ENCODE peak calls at places on chromosome 17, in ten cellular contexts. One of them, this sample, is unnamed.

GRCh38 chr17:63275318-63275967 is 170.7 kb downstream of the CYB561 start:
- DNase-seq in activated gamma-delta T cell treated with anti-CD3 and anti-CD28 coated beads, Interleukin-2, amount 50 U/mL, for 16 hours: no peak
- DNase-seq in DMS153: no peak
- DNase-seq in NCI-H69: no peak
- DNase-seq in dermis blood vessel endothelial cell: peak
- DNase-seq in GM13977: no peak
- DNase-seq in T-helper 1 cell: no peak
- DNase-seq in kidney epithelial cell: peak
- DNase-seq in mesenteric fat pad: no peak
- DNase-seq in B cell: no peak
- DNase-seq in this sample: peak

GRCh38 chr17:59620518-59621259 is 994 bp downstream of the CLTC start:
- DNase-seq in activated gamma-delta T cell treated with anti-CD3 and anti-CD28 coated beads, Interleukin-2, amount 50 U/mL, for 16 hours: peak
- DNase-seq in B cell: peak
- DNase-seq in T-helper 1 cell: peak
- DNase-seq in mesenteric fat pad: no peak
- DNase-seq in dermis blood vessel endothelial cell: peak
- DNase-seq in GM13977: peak
- DNase-seq in DMS153: peak
- DNase-seq in NCI-H69: peak
- DNase-seq in kidney epithelial cell: no peak
- DNase-seq in this sample: no peak

GRCh38 chr17:40103742-40104095 is 3.3 kb upstream of the NR1D1 start:
- DNase-seq in B cell: no peak
- DNase-seq in kidney epithelial cell: no peak
- DNase-seq in dermis blood vessel endothelial cell: no peak
- DNase-seq in activated gamma-delta T cell treated with anti-CD3 and anti-CD28 coated beads, Interleukin-2, amount 50 U/mL, for 16 hours: no peak
- DNase-seq in mesenteric fat pad: no peak
- DNase-seq in NCI-H69: no peak
- DNase-seq in T-helper 1 cell: no peak
- DNase-seq in DMS153: no peak
- DNase-seq in GM13977: no peak
- DNase-seq in this sample: no peak

GRCh38 chr17:8563981-8564602 is 66.4 kb downstream of the MYH10 start:
- DNase-seq in B cell: no peak
- DNase-seq in mesenteric fat pad: no peak
- DNase-seq in DMS153: no peak
- DNase-seq in activated gamma-delta T cell treated with anti-CD3 and anti-CD28 coated beads, Interleukin-2, amount 50 U/mL, for 16 hours: no peak
- DNase-seq in dermis blood vessel endothelial cell: no peak
- DNase-seq in GM13977: no peak
- DNase-seq in kidney epithelial cell: no peak
- DNase-seq in NCI-H69: no peak
- DNase-seq in T-helper 1 cell: no peak
- DNase-seq in this sample: no peak

GRCh38 chr17:76191891-76192290 is 48.4 kb downstream of the RNF157 start:
- DNase-seq in T-helper 1 cell: peak
- DNase-seq in DMS153: no peak
- DNase-seq in dermis blood vessel endothelial cell: no peak
- DNase-seq in mesenteric fat pad: no peak
- DNase-seq in GM13977: peak
- DNase-seq in kidney epithelial cell: no peak
- DNase-seq in B cell: peak
- DNase-seq in activated gamma-delta T cell treated with anti-CD3 and anti-CD28 coated beads, Interleukin-2, amount 50 U/mL, for 16 hours: peak
- DNase-seq in NCI-H69: no peak
- DNase-seq in this sample: no peak

GRCh38 chr17:17018021-17018441 is 24.2 kb upstream of the MPRIP start:
- DNase-seq in dermis blood vessel endothelial cell: no peak
- DNase-seq in GM13977: no peak
- DNase-seq in activated gamma-delta T cell treated with anti-CD3 and anti-CD28 coated beads, Interleukin-2, amount 50 U/mL, for 16 hours: no peak
- DNase-seq in NCI-H69: no peak
- DNase-seq in mesenteric fat pad: no peak
- DNase-seq in B cell: no peak
- DNase-seq in kidney epithelial cell: no peak
- DNase-seq in DMS153: no peak
- DNase-seq in T-helper 1 cell: no peak
- DNase-seq in this sample: no peak

GRCh38 chr17:33469911-33470310 is 176.8 kb upstream of the ASIC2 start:
- DNase-seq in mesenteric fat pad: no peak
- DNase-seq in activated gamma-delta T cell treated with anti-CD3 and anti-CD28 coated beads, Interleukin-2, amount 50 U/mL, for 16 hours: no peak
- DNase-seq in GM13977: no peak
- DNase-seq in B cell: no peak
- DNase-seq in NCI-H69: no peak
- DNase-seq in dermis blood vessel endothelial cell: peak
- DNase-seq in DMS153: no peak
- DNase-seq in kidney epithelial cell: peak
- DNase-seq in T-helper 1 cell: no peak
- DNase-seq in this sample: peak

GRCh38 chr17:2262146-2262587 is 41.4 kb downstream of the SMG6 start:
- DNase-seq in B cell: no peak
- DNase-seq in dermis blood vessel endothelial cell: no peak
- DNase-seq in T-helper 1 cell: no peak
- DNase-seq in DMS153: no peak
- DNase-seq in GM13977: no peak
- DNase-seq in activated gamma-delta T cell treated with anti-CD3 and anti-CD28 coated beads, Interleukin-2, amount 50 U/mL, for 16 hours: no peak
- DNase-seq in kidney epithelial cell: no peak
- DNase-seq in mesenteric fat pad: no peak
- DNase-seq in NCI-H69: no peak
- DNase-seq in this sample: peak

GRCh38 chr17:79341529-79341780 is 266.8 kb downstream of the ENGASE start:
- DNase-seq in dermis blood vessel endothelial cell: no peak
- DNase-seq in activated gamma-delta T cell treated with anti-CD3 and anti-CD28 coated beads, Interleukin-2, amount 50 U/mL, for 16 hours: no peak
- DNase-seq in GM13977: no peak
- DNase-seq in DMS153: no peak
- DNase-seq in T-helper 1 cell: no peak
- DNase-seq in B cell: no peak
- DNase-seq in NCI-H69: no peak
- DNase-seq in mesenteric fat pad: no peak
- DNase-seq in kidney epithelial cell: no peak
- DNase-seq in this sample: no peak

GRCh38 chr17:6661464-6661848 is 9.9 kb downstream of the C17orf100 start:
- DNase-seq in dermis blood vessel endothelial cell: no peak
- DNase-seq in GM13977: no peak
- DNase-seq in NCI-H69: no peak
- DNase-seq in T-helper 1 cell: no peak
- DNase-seq in activated gamma-delta T cell treated with anti-CD3 and anti-CD28 coated beads, Interleukin-2, amount 50 U/mL, for 16 hours: no peak
- DNase-seq in DMS153: no peak
- DNase-seq in mesenteric fat pad: peak
- DNase-seq in kidney epithelial cell: no peak
- DNase-seq in B cell: no peak
- DNase-seq in this sample: no peak

GRCh38 chr17:48241131-48241591 is 133.6 kb downstream of the SNX11 start:
- DNase-seq in dermis blood vessel endothelial cell: peak
- DNase-seq in T-helper 1 cell: no peak
- DNase-seq in activated gamma-delta T cell treated with anti-CD3 and anti-CD28 coated beads, Interleukin-2, amount 50 U/mL, for 16 hours: no peak
- DNase-seq in kidney epithelial cell: no peak
- DNase-seq in DMS153: no peak
- DNase-seq in GM13977: peak
- DNase-seq in mesenteric fat pad: no peak
- DNase-seq in NCI-H69: peak
- DNase-seq in B cell: no peak
- DNase-seq in this sample: peak

GRCh38 chr17:44794699-44795413 is 35.2 kb downstream of the GJC1 start:
- DNase-seq in T-helper 1 cell: no peak
- DNase-seq in mesenteric fat pad: peak
- DNase-seq in NCI-H69: peak
- DNase-seq in B cell: no peak
- DNase-seq in kidney epithelial cell: peak
- DNase-seq in DMS153: no peak
- DNase-seq in dermis blood vessel endothelial cell: peak
- DNase-seq in activated gamma-delta T cell treated with anti-CD3 and anti-CD28 coated beads, Interleukin-2, amount 50 U/mL, for 16 hours: no peak
- DNase-seq in GM13977: no peak
- DNase-seq in this sample: peak

GRCh38 chr17:57861737-57862409 is 12.0 kb upstream of the MRPS23 start:
- DNase-seq in kidney epithelial cell: no peak
- DNase-seq in T-helper 1 cell: no peak
- DNase-seq in GM13977: peak
- DNase-seq in dermis blood vessel endothelial cell: peak
- DNase-seq in B cell: no peak
- DNase-seq in activated gamma-delta T cell treated with anti-CD3 and anti-CD28 coated beads, Interleukin-2, amount 50 U/mL, for 16 hours: no peak
- DNase-seq in mesenteric fat pad: peak
- DNase-seq in DMS153: no peak
- DNase-seq in NCI-H69: peak
- DNase-seq in this sample: no peak

GRCh38 chr17:42402121-42402516 is 13.9 kb upstream of the STAT3 start:
- DNase-seq in mesenteric fat pad: no peak
- DNase-seq in GM13977: no peak
- DNase-seq in T-helper 1 cell: no peak
- DNase-seq in DMS153: no peak
- DNase-seq in NCI-H69: peak
- DNase-seq in activated gamma-delta T cell treated with anti-CD3 and anti-CD28 coated beads, Interleukin-2, amount 50 U/mL, for 16 hours: no peak
- DNase-seq in dermis blood vessel endothelial cell: no peak
- DNase-seq in B cell: no peak
- DNase-seq in kidney epithelial cell: no peak
- DNase-seq in this sample: no peak

GRCh38 chr17:2337152-2337810 is at the start of gene SGSM2:
- DNase-seq in DMS153: no peak
- DNase-seq in GM13977: peak
- DNase-seq in mesenteric fat pad: peak
- DNase-seq in T-helper 1 cell: peak
- DNase-seq in B cell: peak
- DNase-seq in dermis blood vessel endothelial cell: peak
- DNase-seq in activated gamma-delta T cell treated with anti-CD3 and anti-CD28 coated beads, Interleukin-2, amount 50 U/mL, for 16 hours: peak
- DNase-seq in NCI-H69: peak
- DNase-seq in kidney epithelial cell: no peak
- DNase-seq in this sample: no peak

GRCh38 chr17:3982541-3983017 is 18.3 kb upstream of the ATP2A3 start:
- DNase-seq in NCI-H69: no peak
- DNase-seq in mesenteric fat pad: no peak
- DNase-seq in activated gamma-delta T cell treated with anti-CD3 and anti-CD28 coated beads, Interleukin-2, amount 50 U/mL, for 16 hours: no peak
- DNase-seq in kidney epithelial cell: no peak
- DNase-seq in dermis blood vessel endothelial cell: no peak
- DNase-seq in B cell: no peak
- DNase-seq in DMS153: no peak
- DNase-seq in GM13977: no peak
- DNase-seq in T-helper 1 cell: no peak
- DNase-seq in this sample: no peak

GRCh38 chr17:29069526-29070041 is 26.6 kb downstream of the PIPOX start:
- DNase-seq in NCI-H69: no peak
- DNase-seq in mesenteric fat pad: no peak
- DNase-seq in T-helper 1 cell: no peak
- DNase-seq in dermis blood vessel endothelial cell: peak
- DNase-seq in activated gamma-delta T cell treated with anti-CD3 and anti-CD28 coated beads, Interleukin-2, amount 50 U/mL, for 16 hours: no peak
- DNase-seq in GM13977: no peak
- DNase-seq in B cell: no peak
- DNase-seq in DMS153: no peak
- DNase-seq in kidney epithelial cell: no peak
- DNase-seq in this sample: no peak

GRCh38 chr17:1625507-1626080 is 3.0 kb downstream of the SLC43A2 start:
- DNase-seq in DMS153: no peak
- DNase-seq in activated gamma-delta T cell treated with anti-CD3 and anti-CD28 coated beads, Interleukin-2, amount 50 U/mL, for 16 hours: no peak
- DNase-seq in kidney epithelial cell: no peak
- DNase-seq in NCI-H69: no peak
- DNase-seq in B cell: no peak
- DNase-seq in T-helper 1 cell: no peak
- DNase-seq in GM13977: no peak
- DNase-seq in mesenteric fat pad: no peak
- DNase-seq in dermis blood vessel endothelial cell: no peak
- DNase-seq in this sample: no peak

GRCh38 chr17:35795007-35795870 is at the start of gene MMP28:
- DNase-seq in GM13977: peak
- DNase-seq in DMS153: no peak
- DNase-seq in T-helper 1 cell: no peak
- DNase-seq in mesenteric fat pad: no peak
- DNase-seq in NCI-H69: peak
- DNase-seq in kidney epithelial cell: no peak
- DNase-seq in B cell: peak
- DNase-seq in activated gamma-delta T cell treated with anti-CD3 and anti-CD28 coated beads, Interleukin-2, amount 50 U/mL, for 16 hours: no peak
- DNase-seq in dermis blood vessel endothelial cell: peak
- DNase-seq in this sample: no peak

GRCh38 chr17:49486012-49486641 is 9.0 kb upstream of the NGFR start:
- DNase-seq in activated gamma-delta T cell treated with anti-CD3 and anti-CD28 coated beads, Interleukin-2, amount 50 U/mL, for 16 hours: no peak
- DNase-seq in kidney epithelial cell: no peak
- DNase-seq in mesenteric fat pad: no peak
- DNase-seq in NCI-H69: peak
- DNase-seq in dermis blood vessel endothelial cell: no peak
- DNase-seq in DMS153: peak
- DNase-seq in B cell: no peak
- DNase-seq in GM13977: no peak
- DNase-seq in T-helper 1 cell: no peak
- DNase-seq in this sample: no peak

GRCh38 chr17:55305321-55306087 is 40.7 kb downstream of the HLF start:
- DNase-seq in mesenteric fat pad: no peak
- DNase-seq in dermis blood vessel endothelial cell: no peak
- DNase-seq in T-helper 1 cell: no peak
- DNase-seq in B cell: no peak
- DNase-seq in GM13977: no peak
- DNase-seq in activated gamma-delta T cell treated with anti-CD3 and anti-CD28 coated beads, Interleukin-2, amount 50 U/mL, for 16 hours: no peak
- DNase-seq in kidney epithelial cell: no peak
- DNase-seq in NCI-H69: no peak
- DNase-seq in DMS153: no peak
- DNase-seq in this sample: no peak

GRCh38 chr17:8014558-8014850 is 12.1 kb downstream of the GUCY2D start:
- DNase-seq in kidney epithelial cell: no peak
- DNase-seq in NCI-H69: no peak
- DNase-seq in activated gamma-delta T cell treated with anti-CD3 and anti-CD28 coated beads, Interleukin-2, amount 50 U/mL, for 16 hours: no peak
- DNase-seq in GM13977: no peak
- DNase-seq in T-helper 1 cell: no peak
- DNase-seq in mesenteric fat pad: no peak
- DNase-seq in B cell: no peak
- DNase-seq in dermis blood vessel endothelial cell: no peak
- DNase-seq in DMS153: no peak
- DNase-seq in this sample: no peak

GRCh38 chr17:4327638-4328037 is 38.8 kb downstream of the UBE2G1 start:
- DNase-seq in mesenteric fat pad: no peak
- DNase-seq in NCI-H69: no peak
- DNase-seq in GM13977: no peak
- DNase-seq in T-helper 1 cell: no peak
- DNase-seq in kidney epithelial cell: no peak
- DNase-seq in dermis blood vessel endothelial cell: peak
- DNase-seq in B cell: no peak
- DNase-seq in activated gamma-delta T cell treated with anti-CD3 and anti-CD28 coated beads, Interleukin-2, amount 50 U/mL, for 16 hours: no peak
- DNase-seq in DMS153: no peak
- DNase-seq in this sample: no peak

GRCh38 chr17:81512984-81513668 is 527 bp upstream of the ACTG1 start:
- DNase-seq in NCI-H69: peak
- DNase-seq in mesenteric fat pad: no peak
- DNase-seq in kidney epithelial cell: no peak
- DNase-seq in dermis blood vessel endothelial cell: peak
- DNase-seq in DMS153: peak
- DNase-seq in activated gamma-delta T cell treated with anti-CD3 and anti-CD28 coated beads, Interleukin-2, amount 50 U/mL, for 16 hours: peak
- DNase-seq in GM13977: peak
- DNase-seq in B cell: peak
- DNase-seq in T-helper 1 cell: peak
- DNase-seq in this sample: no peak

GRCh38 chr17:45820052-45820780 is 24.5 kb upstream of the SPPL2C start:
- DNase-seq in activated gamma-delta T cell treated with anti-CD3 and anti-CD28 coated beads, Interleukin-2, amount 50 U/mL, for 16 hours: no peak
- DNase-seq in mesenteric fat pad: no peak
- DNase-seq in dermis blood vessel endothelial cell: no peak
- DNase-seq in DMS153: no peak
- DNase-seq in NCI-H69: no peak
- DNase-seq in T-helper 1 cell: no peak
- DNase-seq in B cell: no peak
- DNase-seq in GM13977: no peak
- DNase-seq in kidney epithelial cell: no peak
- DNase-seq in this sample: no peak

GRCh38 chr17:77280304-77280910 is 139.6 kb downstream of the SEC14L1 start:
- DNase-seq in activated gamma-delta T cell treated with anti-CD3 and anti-CD28 coated beads, Interleukin-2, amount 50 U/mL, for 16 hours: no peak
- DNase-seq in NCI-H69: peak
- DNase-seq in DMS153: no peak
- DNase-seq in kidney epithelial cell: no peak
- DNase-seq in GM13977: no peak
- DNase-seq in mesenteric fat pad: no peak
- DNase-seq in dermis blood vessel endothelial cell: peak
- DNase-seq in T-helper 1 cell: no peak
- DNase-seq in B cell: no peak
- DNase-seq in this sample: peak

GRCh38 chr17:73459980-73460379 is 148.2 kb upstream of the CDC42EP4 start:
- DNase-seq in B cell: no peak
- DNase-seq in T-helper 1 cell: no peak
- DNase-seq in mesenteric fat pad: no peak
- DNase-seq in kidney epithelial cell: no peak
- DNase-seq in GM13977: no peak
- DNase-seq in NCI-H69: no peak
- DNase-seq in dermis blood vessel endothelial cell: no peak
- DNase-seq in DMS153: no peak
- DNase-seq in activated gamma-delta T cell treated with anti-CD3 and anti-CD28 coated beads, Interleukin-2, amount 50 U/mL, for 16 hours: no peak
- DNase-seq in this sample: no peak

GRCh38 chr17:79891113-79891730 is 52.0 kb upstream of the CBX4 start:
- DNase-seq in B cell: no peak
- DNase-seq in mesenteric fat pad: peak
- DNase-seq in dermis blood vessel endothelial cell: no peak
- DNase-seq in DMS153: no peak
- DNase-seq in activated gamma-delta T cell treated with anti-CD3 and anti-CD28 coated beads, Interleukin-2, amount 50 U/mL, for 16 hours: no peak
- DNase-seq in kidney epithelial cell: no peak
- DNase-seq in T-helper 1 cell: no peak
- DNase-seq in NCI-H69: no peak
- DNase-seq in GM13977: no peak
- DNase-seq in this sample: no peak

This sample was measured in kidney glomerular epithelial cell.